ENCODE peak calls at places on chromosome 7, in five cellular contexts. One of them, this sample, is unnamed.
A peak's percentile ranks its signal among the peaks of the same experiment; 100 is the strongest.

GRCh38 chr7:146700015-146700560 is 583.5 kb downstream of the CNTNAP2 start:
- DNase-seq in PC-3: peak; percentile 60
- DNase-seq in cerebellar cortex: no peak
- DNase-seq in GM23338: no peak
- DNase-seq in dorsolateral prefrontal cortex: no peak
- DNase-seq in this sample: no peak

GRCh38 chr7:33050425-33051318 is 11.9 kb downstream of the NT5C3A start:
- DNase-seq in dorsolateral prefrontal cortex: no peak
- DNase-seq in cerebellar cortex: peak; percentile 46
- DNase-seq in GM23338: peak; percentile 45
- DNase-seq in PC-3: peak; percentile 66
- DNase-seq in this sample: peak; percentile 44

GRCh38 chr7:98110249-98111022 is 3.8 kb downstream of the LMTK2 start:
- DNase-seq in GM23338: peak; percentile 53
- DNase-seq in PC-3: no peak
- DNase-seq in cerebellar cortex: no peak
- DNase-seq in dorsolateral prefrontal cortex: no peak
- DNase-seq in this sample: no peak

GRCh38 chr7:150959739-150960734 is 18.1 kb downstream of the KCNH2 start:
- DNase-seq in dorsolateral prefrontal cortex: no peak
- DNase-seq in GM23338: no peak
- DNase-seq in PC-3: no peak
- DNase-seq in cerebellar cortex: no peak
- DNase-seq in this sample: no peak

GRCh38 chr7:19558527-19558926 is 150.3 kb downstream of the POLR1F start:
- DNase-seq in PC-3: peak; percentile 74
- DNase-seq in dorsolateral prefrontal cortex: no peak
- DNase-seq in cerebellar cortex: no peak
- DNase-seq in GM23338: no peak
- DNase-seq in this sample: peak; percentile 75

GRCh38 chr7:128883622-128884549 is 21.2 kb downstream of the ATP6V1F start:
- DNase-seq in dorsolateral prefrontal cortex: peak; percentile 85
- DNase-seq in PC-3: peak; percentile 81
- DNase-seq in GM23338: peak; percentile 94
- DNase-seq in cerebellar cortex: peak; percentile 84
- DNase-seq in this sample: peak; percentile 71

GRCh38 chr7:116687801-116688201 is 15.8 kb downstream of the MET start:
- DNase-seq in cerebellar cortex: no peak
- DNase-seq in dorsolateral prefrontal cortex: no peak
- DNase-seq in GM23338: peak; percentile 25
- DNase-seq in PC-3: peak; percentile 88
- DNase-seq in this sample: peak; percentile 89

GRCh38 chr7:39958038-39958437 is 8.0 kb downstream of the CDK13 start:
- DNase-seq in dorsolateral prefrontal cortex: no peak
- DNase-seq in GM23338: no peak
- DNase-seq in PC-3: no peak
- DNase-seq in cerebellar cortex: no peak
- DNase-seq in this sample: no peak

GRCh38 chr7:126227055-126227454 is 1025.7 kb downstream of the GRM8 start:
- DNase-seq in GM23338: no peak
- DNase-seq in PC-3: no peak
- DNase-seq in dorsolateral prefrontal cortex: no peak
- DNase-seq in cerebellar cortex: no peak
- DNase-seq in this sample: no peak

GRCh38 chr7:115299379-115300038 is 377.6 kb downstream of the MDFIC start:
- DNase-seq in dorsolateral prefrontal cortex: no peak
- DNase-seq in PC-3: no peak
- DNase-seq in GM23338: peak; percentile 76
- DNase-seq in cerebellar cortex: no peak
- DNase-seq in this sample: no peak

GRCh38 chr7:33882950-33883349 is 22.4 kb upstream of the BMPER start:
- DNase-seq in cerebellar cortex: no peak
- DNase-seq in PC-3: no peak
- DNase-seq in GM23338: no peak
- DNase-seq in dorsolateral prefrontal cortex: no peak
- DNase-seq in this sample: no peak

GRCh38 chr7:43385856-43386255 is 197.1 kb upstream of the STK17A start:
- DNase-seq in cerebellar cortex: no peak
- DNase-seq in GM23338: no peak
- DNase-seq in PC-3: peak; percentile 38
- DNase-seq in dorsolateral prefrontal cortex: no peak
- DNase-seq in this sample: peak; percentile 83

GRCh38 chr7:7857143-7857583 is 111.4 kb upstream of the GLCCI1 start:
- DNase-seq in GM23338: no peak
- DNase-seq in dorsolateral prefrontal cortex: no peak
- DNase-seq in PC-3: no peak
- DNase-seq in cerebellar cortex: peak; percentile 83
- DNase-seq in this sample: no peak

GRCh38 chr7:153005750-153006149 is 246.2 kb downstream of the ACTR3B start:
- DNase-seq in cerebellar cortex: no peak
- DNase-seq in PC-3: no peak
- DNase-seq in dorsolateral prefrontal cortex: no peak
- DNase-seq in GM23338: no peak
- DNase-seq in this sample: no peak

GRCh38 chr7:47180268-47180826 is 401.6 kb downstream of the TNS3 start:
- DNase-seq in GM23338: peak; percentile 78
- DNase-seq in PC-3: peak; percentile 73
- DNase-seq in dorsolateral prefrontal cortex: no peak
- DNase-seq in cerebellar cortex: peak; percentile 81
- DNase-seq in this sample: peak; percentile 53

GRCh38 chr7:86158111-86158510 is 485.6 kb upstream of the GRM3 start:
- DNase-seq in cerebellar cortex: no peak
- DNase-seq in GM23338: no peak
- DNase-seq in dorsolateral prefrontal cortex: no peak
- DNase-seq in PC-3: no peak
- DNase-seq in this sample: no peak

GRCh38 chr7:14899065-14899464 is 3.5 kb downstream of the DGKB start:
- DNase-seq in GM23338: no peak
- DNase-seq in cerebellar cortex: no peak
- DNase-seq in PC-3: no peak
- DNase-seq in dorsolateral prefrontal cortex: no peak
- DNase-seq in this sample: no peak

GRCh38 chr7:29243777-29244655 is 49.4 kb downstream of the CHN2 start:
- DNase-seq in PC-3: no peak
- DNase-seq in dorsolateral prefrontal cortex: no peak
- DNase-seq in GM23338: peak; percentile 91
- DNase-seq in cerebellar cortex: no peak
- DNase-seq in this sample: peak; percentile 7

GRCh38 chr7:7251742-7252141 is 69.4 kb downstream of the C1GALT1 start:
- DNase-seq in dorsolateral prefrontal cortex: no peak
- DNase-seq in GM23338: no peak
- DNase-seq in cerebellar cortex: no peak
- DNase-seq in PC-3: no peak
- DNase-seq in this sample: no peak

GRCh38 chr7:1559626-1560590 is 3.9 kb upstream of the TMEM184A start:
- DNase-seq in PC-3: no peak
- DNase-seq in cerebellar cortex: no peak
- DNase-seq in GM23338: no peak
- DNase-seq in dorsolateral prefrontal cortex: no peak
- DNase-seq in this sample: no peak

GRCh38 chr7:85111761-85112160 is 75.1 kb downstream of the SEMA3D start:
- DNase-seq in PC-3: no peak
- DNase-seq in dorsolateral prefrontal cortex: no peak
- DNase-seq in GM23338: no peak
- DNase-seq in cerebellar cortex: no peak
- DNase-seq in this sample: no peak

GRCh38 chr7:38796636-38797501 is 112.1 kb downstream of the VPS41 start:
- DNase-seq in GM23338: peak; percentile 76
- DNase-seq in dorsolateral prefrontal cortex: no peak
- DNase-seq in PC-3: peak; percentile 77
- DNase-seq in cerebellar cortex: peak; percentile 82
- DNase-seq in this sample: peak; percentile 34

GRCh38 chr7:47375590-47375989 is 206.3 kb downstream of the TNS3 start:
- DNase-seq in PC-3: no peak
- DNase-seq in GM23338: no peak
- DNase-seq in dorsolateral prefrontal cortex: no peak
- DNase-seq in cerebellar cortex: no peak
- DNase-seq in this sample: no peak

GRCh38 chr7:40704172-40704571 is 569.4 kb downstream of the SUGCT start:
- DNase-seq in GM23338: peak; percentile 22
- DNase-seq in dorsolateral prefrontal cortex: no peak
- DNase-seq in cerebellar cortex: no peak
- DNase-seq in PC-3: no peak
- DNase-seq in this sample: no peak

GRCh38 chr7:67525588-67525987 is 529.0 kb downstream of the TYW1 start:
- DNase-seq in PC-3: no peak
- DNase-seq in cerebellar cortex: no peak
- DNase-seq in dorsolateral prefrontal cortex: no peak
- DNase-seq in GM23338: no peak
- DNase-seq in this sample: no peak

GRCh38 chr7:142414135-142414534 is 156.3 kb upstream of the PRSS58 start:
- DNase-seq in GM23338: no peak
- DNase-seq in dorsolateral prefrontal cortex: no peak
- DNase-seq in cerebellar cortex: no peak
- DNase-seq in PC-3: no peak
- DNase-seq in this sample: no peak

GRCh38 chr7:74029094-74029785 is 1.3 kb downstream of the ELN start:
- DNase-seq in dorsolateral prefrontal cortex: no peak
- DNase-seq in GM23338: no peak
- DNase-seq in cerebellar cortex: peak; percentile 50
- DNase-seq in PC-3: no peak
- DNase-seq in this sample: no peak